ENCODE peak calls at places on chromosomes 16 and 17, in eight cellular contexts. T is HCT116, Q is A549, Y is SK-N-SH, O is K562, S is GM12878, A is GM23338, C is Panc1. H is an unnamed sample.

GRCh38 chr17:55463600-55463999 is 42.0 kb upstream of the MMD start:
- DNase-seq in T (no peak), Q (no peak), Y (no peak), O (no peak), S (peak), A (no peak), C (no peak), H (no peak)

GRCh38 chr17:66178642-66179041 is 13.3 kb downstream of the CEP112 start:
- DNase-seq in T (no peak), Q (no peak), Y (no peak), O (no peak), S (no peak), A (no peak), C (no peak), H (no peak)

GRCh38 chr17:81200695-81201580 is 21.8 kb downstream of the CEP131 start:
- DNase-seq in T (peak), Q (peak), Y (peak), O (peak), S (no peak), A (peak), C (peak), H (peak)

GRCh38 chr16:71565812-71566700 is 10.8 kb downstream of the TAT start:
- DNase-seq in T (no peak), Q (no peak), Y (no peak), O (no peak), S (peak), A (no peak), C (no peak), H (no peak)

GRCh38 chr16:89720520-89720858 is 209 bp downstream of the VPS9D1 start:
- DNase-seq in T (no peak), Q (no peak), Y (peak), O (no peak), S (no peak), A (peak), C (no peak), H (no peak)

GRCh38 chr17:4658478-4659305 is 17.2 kb upstream of the ALOX15 start:
- DNase-seq in T (no peak), Q (no peak), Y (peak), O (peak), S (no peak), A (no peak), C (no peak), H (no peak)

GRCh38 chr16:70689970-70690905 is 4.4 kb upstream of the MTSS2 start:
- DNase-seq in T (no peak), Q (no peak), Y (no peak), O (no peak), S (no peak), A (no peak), C (no peak), H (no peak)

GRCh38 chr16:9849697-9850245 is 332.5 kb downstream of the GRIN2A start:
- DNase-seq in T (no peak), Q (no peak), Y (no peak), O (no peak), S (no peak), A (no peak), C (no peak), H (no peak)

GRCh38 chr16:21162661-21163151 is 4.2 kb downstream of the LDAF1 start:
- DNase-seq in T (no peak), Q (no peak), Y (no peak), O (no peak), S (no peak), A (no peak), C (no peak), H (no peak)

GRCh38 chr16:58885528-58886170 is 151.5 kb upstream of the GOT2 start:
- DNase-seq in T (no peak), Q (no peak), Y (no peak), O (no peak), S (no peak), A (no peak), C (no peak), H (no peak)

GRCh38 chr17:4833941-4834501 is 881 bp downstream of the MINK1 start:
- DNase-seq in T (no peak), Q (peak), Y (peak), O (no peak), S (no peak), A (peak), C (no peak), H (no peak)

GRCh38 chr17:76481091-76481655 is 13.8 kb downstream of the AANAT start:
- DNase-seq in T (no peak), Q (no peak), Y (no peak), O (no peak), S (peak), A (no peak), C (no peak), H (no peak)
- H3K27ac ChIP-seq in T (no peak), Q (no peak), Y (no peak), O (no peak), S (peak), A (no peak), C (no peak), H (no peak)

DNA sequence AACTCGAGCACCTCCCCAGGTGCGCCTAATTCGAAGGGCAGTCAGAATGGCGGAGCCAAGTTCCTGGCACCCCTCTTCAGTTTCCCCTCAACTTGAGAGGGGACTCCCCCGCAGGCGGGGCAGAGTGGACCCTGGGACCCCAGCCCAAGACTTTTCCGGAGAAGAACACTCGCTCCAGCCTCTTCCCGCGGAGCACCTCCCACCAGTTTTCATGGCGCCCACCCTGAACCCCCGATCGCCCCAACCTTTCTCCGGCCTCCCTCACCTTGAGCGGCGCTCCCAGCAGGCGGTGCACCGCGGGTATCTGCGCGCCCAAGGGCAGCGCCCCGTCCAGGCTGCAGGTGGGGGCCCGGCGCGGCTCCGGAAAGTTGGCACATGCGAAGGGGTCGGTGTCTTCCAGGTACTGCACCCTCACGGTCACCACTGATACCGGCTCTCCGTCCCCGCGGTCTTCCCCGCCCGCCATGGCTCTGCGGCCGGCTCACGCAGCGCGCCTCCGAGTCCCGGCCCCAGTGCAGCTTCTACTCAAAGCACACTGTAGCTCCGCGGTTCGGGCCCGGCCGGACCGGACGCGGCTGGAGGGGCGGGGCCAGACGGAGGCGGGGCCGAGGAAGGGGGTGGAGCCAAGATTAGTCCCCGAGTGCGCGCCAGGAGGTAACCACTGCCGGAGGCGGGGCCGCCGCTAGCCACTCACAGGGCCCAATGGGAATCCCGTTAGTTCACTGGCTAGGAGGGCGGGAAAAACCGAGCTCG is at the start of gene FHOD1:
- DNase-seq in T (peak), Q (peak), Y (peak), O (peak), S (peak), A (peak), C (no peak), H (peak)
- TF ChIP-seq REST in T (no peak), Q (no peak), Y (peak), O (no peak), S (no peak), A (no peak), C (no peak), H (no peak)

GRCh38 chr16:85335584-85336492 is 223.6 kb upstream of the CIBAR2 start:
- DNase-seq in T (no peak), Q (peak), Y (no peak), O (no peak), S (no peak), A (no peak), C (no peak), H (no peak)
- H3K4me3 ChIP-seq in T (no peak), Q (no peak), Y (no peak), O (no peak), S (no peak), A (peak), C (no peak), H (no peak)

DNA sequence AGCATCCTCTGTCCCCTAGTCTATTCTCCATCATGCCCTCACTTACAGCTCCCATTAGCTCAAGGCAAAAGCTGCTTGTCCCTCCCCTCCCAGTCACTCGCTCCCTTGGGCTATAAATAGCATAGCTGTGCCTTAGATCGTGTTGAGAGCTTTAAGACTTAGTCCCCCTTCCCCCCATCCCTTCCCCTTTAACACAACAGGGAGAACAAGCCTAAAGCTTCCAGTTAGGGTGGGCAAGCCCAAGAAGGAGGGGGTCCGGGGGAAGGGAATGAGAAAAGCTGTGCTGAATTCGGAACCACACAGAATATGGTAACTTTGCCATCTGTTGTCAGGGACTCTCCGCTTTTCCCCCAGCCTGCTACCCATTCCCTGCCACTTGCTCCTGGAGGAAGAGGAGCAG is 4.9 kb upstream of the HIGD1B start:
- DNase-seq in T (no peak), Q (no peak), Y (no peak), O (no peak), S (no peak), A (peak), C (no peak), H (no peak)
- H3K27ac ChIP-seq in T (no peak), Q (no peak), Y (no peak), O (no peak), S (no peak), A (no peak), C (no peak), H (no peak)

DNA sequence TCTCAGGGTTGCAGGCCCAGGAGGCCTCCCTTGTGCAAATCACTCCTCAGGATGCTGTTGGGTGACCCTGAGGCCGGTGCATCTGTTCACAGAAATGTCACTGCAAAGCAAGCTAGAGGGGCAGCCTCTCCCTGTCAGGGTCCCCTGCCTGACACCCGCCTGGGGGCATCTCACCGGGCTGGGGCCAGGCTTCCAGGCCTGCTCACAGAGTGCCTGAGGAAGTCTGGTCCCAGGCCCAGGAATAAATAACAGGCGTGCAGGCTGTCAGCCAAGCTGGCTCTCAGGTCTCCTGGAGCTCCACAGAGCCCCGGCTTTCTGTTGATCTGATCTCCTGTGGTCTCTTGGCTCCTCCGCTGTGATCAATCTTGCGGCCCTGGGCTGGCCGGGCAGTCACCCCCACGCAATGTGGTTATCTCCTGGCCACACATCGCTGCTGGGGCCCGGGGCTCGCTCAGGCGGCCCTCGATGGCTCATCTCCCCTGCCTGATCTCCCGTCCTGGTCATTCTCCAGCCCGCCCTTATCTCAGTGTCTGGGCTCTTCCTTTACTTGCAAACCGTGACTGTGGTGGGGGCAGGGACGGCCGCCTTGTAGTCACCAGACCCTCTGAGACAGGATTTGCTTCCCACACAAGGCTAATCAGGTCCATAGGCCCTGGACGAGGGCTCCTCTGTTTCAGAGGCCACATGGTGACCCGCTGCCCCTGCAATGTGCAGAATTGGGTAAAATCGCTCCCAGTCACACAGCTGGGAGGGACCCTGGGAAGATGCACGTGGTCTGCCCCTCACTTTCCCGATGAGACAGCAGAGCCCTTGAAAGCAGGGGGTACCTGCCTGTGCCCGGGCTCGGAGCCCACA is 231.2 kb upstream of the GSE1 start:
- DNase-seq in T (no peak), Q (no peak), Y (peak), O (peak), S (no peak), A (no peak), C (no peak), H (no peak)
- TF ChIP-seq REST in T (no peak), Q (no peak), Y (no peak), O (peak), S (no peak), A (no peak), C (no peak), H (no peak)

GRCh38 chr17:8622191-8622590 is 8.3 kb downstream of the MYH10 start:
- DNase-seq in T (no peak), Q (no peak), Y (no peak), O (no peak), S (no peak), A (no peak), C (no peak), H (no peak)

GRCh38 chr17:8618825-8619224 is 11.7 kb downstream of the MYH10 start:
- DNase-seq in T (no peak), Q (no peak), Y (no peak), O (no peak), S (no peak), A (no peak), C (no peak), H (no peak)

GRCh38 chr17:8623591-8623990 is 6.9 kb downstream of the MYH10 start:
- DNase-seq in T (no peak), Q (no peak), Y (no peak), O (no peak), S (no peak), A (no peak), C (no peak), H (no peak)

GRCh38 chr17:8619294-8619693 is 11.2 kb downstream of the MYH10 start:
- DNase-seq in T (no peak), Q (no peak), Y (no peak), O (no peak), S (no peak), A (no peak), C (no peak), H (no peak)

GRCh38 chr17:8621585-8621984 is 8.9 kb downstream of the MYH10 start:
- DNase-seq in T (no peak), Q (no peak), Y (no peak), O (peak), S (no peak), A (no peak), C (no peak), H (no peak)
- H3K4me3 ChIP-seq in T (no peak), Q (no peak), Y (no peak), O (no peak), S (no peak), A (no peak), C (no peak), H (no peak)

DNA sequence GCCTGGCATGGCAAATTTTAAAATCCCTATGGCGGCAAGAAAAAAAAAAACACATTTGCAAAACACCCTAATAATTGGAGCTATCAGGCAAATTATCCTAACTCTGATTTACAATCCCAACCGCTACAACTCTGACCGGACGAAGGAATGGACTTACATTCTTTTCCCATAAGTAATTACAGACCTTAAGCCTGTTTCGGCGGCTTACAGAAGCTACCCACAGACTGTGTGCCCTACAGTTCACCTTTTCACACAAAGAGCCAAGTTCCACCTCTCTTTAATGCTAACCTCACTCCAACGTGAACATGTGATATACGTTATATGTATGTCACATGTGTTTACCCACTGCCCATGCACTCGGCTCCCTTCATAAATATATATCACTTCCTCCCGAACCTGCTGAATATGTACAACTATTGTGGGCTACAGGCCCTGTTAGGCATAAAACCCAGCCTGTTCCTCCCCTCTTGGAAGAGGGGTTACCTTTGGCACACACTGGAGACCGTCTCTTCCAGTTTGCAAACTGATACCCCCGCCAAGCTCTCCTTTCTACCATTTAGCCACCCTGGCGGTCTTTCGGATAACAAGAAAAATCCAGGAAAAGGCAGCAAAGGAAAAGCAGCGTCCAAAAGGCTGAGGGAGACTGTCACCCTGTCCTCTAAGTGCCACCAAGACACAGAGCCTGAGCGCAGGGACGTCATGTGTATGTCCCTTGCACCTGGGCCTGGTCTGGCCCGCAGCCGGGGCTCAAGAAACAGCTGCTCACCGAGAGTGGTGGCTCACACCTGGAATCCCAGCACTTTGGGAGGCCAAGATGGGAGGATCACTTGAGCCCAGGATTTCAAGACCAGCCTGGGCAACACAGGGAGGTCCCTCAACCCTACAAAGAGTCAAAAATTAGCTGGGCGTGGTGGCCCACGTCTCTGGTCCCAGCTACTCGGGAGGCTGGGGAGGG is 8.9 kb upstream of the MEAK7 start:
- DNase-seq in T (no peak), Q (no peak), Y (no peak), O (no peak), S (no peak), A (no peak), C (no peak), H (no peak)
- H3K27ac ChIP-seq in T (no peak), Q (no peak), Y (no peak), O (no peak), S (peak), A (no peak), C (no peak), H (peak)

DNA sequence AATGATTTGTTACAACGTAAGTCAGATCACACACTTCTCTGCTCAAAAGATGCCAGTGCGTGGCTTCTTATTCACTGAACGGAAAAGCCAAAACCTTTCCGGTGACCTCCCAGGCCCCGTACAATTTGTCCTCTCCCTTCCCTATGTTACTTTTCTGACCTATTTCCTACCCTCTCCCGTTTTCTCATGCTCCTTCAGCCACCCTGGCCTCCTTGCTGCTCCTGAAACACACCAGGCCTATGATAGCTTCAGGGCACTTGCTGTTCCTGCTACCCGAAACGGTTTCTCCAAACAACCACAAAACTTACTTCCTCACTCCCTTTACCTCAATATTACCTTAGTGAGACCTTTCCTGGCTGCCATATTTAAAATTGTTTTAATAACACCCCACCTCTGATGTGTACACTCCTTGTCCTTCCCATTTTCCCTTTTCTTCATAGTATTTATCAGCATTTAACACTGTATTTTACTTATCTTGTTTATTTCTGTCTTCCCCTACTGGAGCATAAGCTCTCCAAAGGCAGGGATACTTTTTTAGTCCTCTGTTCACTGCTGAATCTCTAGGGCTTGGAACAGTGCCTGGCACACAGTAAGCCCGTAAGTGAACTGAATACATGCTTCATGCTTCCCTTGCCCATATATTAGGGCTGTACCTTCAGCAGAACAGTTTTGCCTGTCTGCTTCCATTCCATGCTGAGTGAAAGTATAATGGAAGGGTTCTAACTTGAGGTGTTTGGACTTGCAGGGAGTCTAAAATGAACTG is 10.9 kb upstream of the ARL2BP start:
- DNase-seq in T (no peak), Q (no peak), Y (no peak), O (no peak), S (no peak), A (no peak), C (no peak), H (no peak)
- TF ChIP-seq REST in T (no peak), Q (no peak), Y (no peak), O (no peak), S (no peak), A (no peak), C (no peak), H (no peak)

H was measured in HL-60.